ENCODE peak calls at places on chromosomes 1 and 21, in four cellular contexts. M, E, T and N are unnamed samples.

GRCh38 chr1:235018720-235019444 is 109.8 kb downstream of the TOMM20 start:
- DNase-seq in M (peak), E (no peak), T (no peak), N (no peak)

GRCh38 chr1:39110882-39111281 is 84.7 kb downstream of the NDUFS5 start:
- DNase-seq in M (no peak), E (no peak), T (no peak), N (no peak)

GRCh38 chr1:1460540-1461130 is 10.9 kb upstream of the ATAD3B start:
- DNase-seq in M (no peak), E (no peak), T (no peak), N (no peak)

GRCh38 chr21:46125846-46126301 is 28.0 kb downstream of the COL6A2 start:
- DNase-seq in M (no peak), E (no peak), T (no peak), N (peak)

GRCh38 chr1:54397090-54397591 is 9.1 kb downstream of the SSBP3 start:
- DNase-seq in M (no peak), E (no peak), T (no peak), N (no peak)

GRCh38 chr1:54413295-54413694 is 7.1 kb upstream of the SSBP3 start:
- DNase-seq in M (no peak), E (no peak), T (peak), N (no peak)

GRCh38 chr1:196412326-196412725 is 195.9 kb downstream of the KCNT2 start:
- DNase-seq in M (no peak), E (no peak), T (no peak), N (no peak)

GRCh38 chr1:218728994-218729393 is 383.9 kb downstream of the TGFB2 start:
- DNase-seq in M (no peak), E (no peak), T (no peak), N (no peak)

GRCh38 chr1:228937851-228938247 is 202.6 kb downstream of the RHOU start:
- DNase-seq in M (no peak), E (no peak), T (no peak), N (no peak)

GRCh38 chr1:2861143-2861987 is 59.9 kb upstream of the TTC34 start:
- DNase-seq in M (no peak), E (no peak), T (no peak), N (no peak)

GRCh38 chr1:2850502-2850901 is 49.0 kb upstream of the TTC34 start:
- DNase-seq in M (no peak), E (no peak), T (no peak), N (no peak)

GRCh38 chr21:41283211-41283818 is 33.3 kb upstream of the FAM3B start:
- DNase-seq in M (peak), E (peak), T (peak), N (peak)

GRCh38 chr1:188277771-188278170 is 1449.0 kb downstream of the PLA2G4A start:
- DNase-seq in M (no peak), E (no peak), T (no peak), N (no peak)
- TF ChIP-seq CBFB in M (no peak), E (no peak), T (no peak), N (no peak)

GRCh38 chr1:176896216-176896615 is 268.3 kb downstream of the ASTN1 start:
- DNase-seq in M (no peak), E (no peak), T (no peak), N (no peak)
- TF ChIP-seq CBFB in M (no peak), E (no peak), T (no peak), N (no peak)

GRCh38 chr1:177620636-177621190 is 349.1 kb downstream of the SEC16B start:
- DNase-seq in M (no peak), E (no peak), T (no peak), N (no peak)
- TF ChIP-seq CBFB in M (no peak), E (no peak), T (no peak), N (no peak)

GRCh38 chr1:220884981-220885918 is 6.0 kb downstream of the HLX start:
- DNase-seq in M (no peak), E (no peak), T (no peak), N (no peak)
- TF ChIP-seq CBFB in M (no peak), E (no peak), T (no peak), N (no peak)

GRCh38 chr1:110135268-110136065 is 14.8 kb upstream of the SLC6A17 start:
- DNase-seq in M (no peak), E (no peak), T (no peak), N (no peak)
- TF ChIP-seq CBFB in M (no peak), E (no peak), T (no peak), N (no peak)

GRCh38 chr1:61142726-61143500 is 60.6 kb downstream of the NFIA start:
- DNase-seq in M (no peak), E (no peak), T (no peak), N (no peak)

GRCh38 chr1:61141288-61142044 is 59.1 kb downstream of the NFIA start:
- DNase-seq in M (peak), E (no peak), T (peak), N (no peak)

GRCh38 chr1:61140056-61140549 is 57.7 kb downstream of the NFIA start:
- DNase-seq in M (peak), E (no peak), T (no peak), N (no peak)

GRCh38 chr1:61139324-61140055 is 57.1 kb downstream of the NFIA start:
- DNase-seq in M (no peak), E (no peak), T (peak), N (no peak)

GRCh38 chr1:61140778-61141177 is 58.4 kb downstream of the NFIA start:
- DNase-seq in M (peak), E (no peak), T (no peak), N (no peak)
- TF ChIP-seq CBFB in M (no peak), E (no peak), T (no peak), N (no peak)

DNA sequence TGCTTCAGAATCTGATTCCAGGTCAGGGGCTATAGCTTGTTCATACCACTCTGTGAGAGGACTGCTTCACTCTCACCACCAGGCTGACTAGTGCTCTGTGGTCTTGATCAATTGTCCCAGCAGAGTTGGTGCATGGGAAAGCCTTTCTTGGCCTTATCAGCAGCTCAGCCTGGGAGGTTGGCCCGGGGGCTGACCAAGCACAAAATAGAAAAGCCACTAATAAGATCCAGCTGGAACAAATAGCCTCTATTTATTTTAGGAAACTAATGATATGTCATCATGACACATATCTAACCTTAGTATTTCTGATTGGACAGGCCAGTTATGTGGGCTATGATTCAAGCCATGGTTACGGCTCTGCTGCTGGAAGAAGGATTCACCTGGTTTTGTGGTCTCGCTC is 134.2 kb downstream of the GDAP2 start:
- DNase-seq in M (peak), E (no peak), T (no peak), N (no peak)
- TF ChIP-seq CBFB in M (no peak), E (no peak), T (no peak), N (no peak)

DNA sequence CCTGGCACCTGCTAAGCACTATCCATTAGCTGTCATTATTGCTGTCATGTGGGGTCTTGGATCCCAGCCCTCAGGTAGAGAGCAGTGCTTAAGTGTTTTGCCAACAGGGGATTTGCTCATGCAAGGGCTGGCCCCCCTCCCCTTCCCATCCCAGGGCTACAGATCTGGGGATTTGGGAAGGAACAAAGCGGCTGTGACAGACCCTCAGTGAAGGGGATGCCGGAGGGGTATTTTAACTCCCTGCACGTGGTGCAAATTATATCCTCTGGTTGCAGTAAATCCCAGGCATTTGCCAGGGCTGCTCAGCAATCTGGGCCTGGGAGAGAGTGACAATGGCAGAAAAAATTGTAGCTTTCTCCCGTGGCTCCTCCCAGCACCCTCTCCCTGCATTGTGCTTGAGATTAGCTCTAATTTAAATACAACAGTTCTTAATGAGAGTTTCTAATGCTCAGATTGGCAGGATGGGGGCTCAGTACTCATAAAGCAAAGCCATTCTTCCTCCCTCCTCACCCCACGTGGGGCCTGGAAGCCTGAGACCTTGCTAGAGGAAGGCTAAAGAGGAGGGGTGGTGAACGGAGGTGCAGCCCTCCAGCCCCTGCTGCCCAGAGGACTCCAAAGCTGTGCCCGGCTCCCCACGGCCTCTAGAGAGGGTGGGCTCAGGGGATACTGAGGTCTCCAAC is 129.9 kb upstream of the CD34 start:
- DNase-seq in M (no peak), E (no peak), T (no peak), N (no peak)
- TF ChIP-seq CBFB in M (no peak), E (no peak), T (no peak), N (no peak)